ENCODE peak calls at places on chromosomes 5 and 9, in nine cellular contexts. T is heart left ventricle, V is sigmoid colon, R is lower lobe of right lung, F is H9, B is cardiac muscle cell, Z is kidney, J is stomach, U is psoas muscle. D is an unnamed sample.
A peak's percentile ranks its signal among the peaks of the same experiment; 100 is the strongest.

GRCh38 chr5:170737591-170737990 is 45.9 kb upstream of the GABRP start:
- DNase-seq in T (no peak), V (no peak), R (no peak), F (no peak), B (no peak), Z (no peak), J (no peak), U (no peak), D (no peak)

GRCh38 chr5:149941795-149942194 is 2.8 kb downstream of the PDE6A start:
- DNase-seq in T (no peak), V (no peak), R (no peak), F (no peak), B (no peak), Z (no peak), J (no peak), U (no peak), D (no peak)

GRCh38 chr9:131051592-131052517 is 42.9 kb downstream of the LAMC3 start:
- DNase-seq in T (no peak), V (no peak), R (no peak), F (no peak), B (no peak), Z (no peak), J (no peak), U (no peak), D (no peak)

GRCh38 chr5:169121631-169122420 is 179.1 kb downstream of the SLIT3 start:
- DNase-seq in T (no peak), V (no peak), R (no peak), F (no peak), B (peak; percentile 87), Z (no peak), J (no peak), U (no peak), D (no peak)

GRCh38 chr9:93950619-93951601 is 4.2 kb downstream of the BARX1 start:
- DNase-seq in T (no peak), V (no peak), R (no peak), F (peak; percentile 79), B (no peak), Z (no peak), J (peak; percentile 69), U (no peak), D (no peak)

GRCh38 chr9:97670586-97670985 is 26.6 kb downstream of the XPA start:
- DNase-seq in T (no peak), V (no peak), R (no peak), F (no peak), B (no peak), Z (no peak), J (no peak), U (no peak), D (no peak)

GRCh38 chr5:35430381-35431162 is 187.1 kb upstream of the SPEF2 start:
- DNase-seq in T (no peak), V (no peak), R (no peak), F (no peak), B (no peak), Z (no peak), J (no peak), U (no peak), D (peak; percentile 8)

GRCh38 chr5:132493241-132493640 is 2.7 kb upstream of the IRF1 start:
- DNase-seq in T (no peak), V (peak; percentile 48), R (no peak), F (no peak), B (no peak), Z (peak; percentile 10), J (peak; percentile 23), U (no peak), D (no peak)

GRCh38 chr9:14618851-14619250 is 74.4 kb downstream of the ZDHHC21 start:
- DNase-seq in T (no peak), V (no peak), R (no peak), F (no peak), B (no peak), Z (no peak), J (no peak), U (no peak), D (no peak)

GRCh38 chr5:136518174-136518573 is 152.8 kb upstream of the TRPC7 start:
- DNase-seq in T (no peak), V (no peak), R (no peak), F (no peak), B (no peak), Z (no peak), J (no peak), U (no peak), D (no peak)

GRCh38 chr5:1222147-1222546 is 3.0 kb upstream of the SLC6A18 start:
- DNase-seq in T (no peak), V (no peak), R (no peak), F (no peak), B (no peak), Z (no peak), J (no peak), U (no peak), D (no peak)

GRCh38 chr9:125829743-125830142 is 82.6 kb downstream of the PBX3 start:
- DNase-seq in T (no peak), V (no peak), R (no peak), F (no peak), B (peak; percentile 49), Z (peak; percentile 35), J (peak; percentile 35), U (no peak), D (no peak)

GRCh38 chr9:101536938-101537337 is 3.3 kb downstream of the RNF20 start:
- DNase-seq in T (no peak), V (no peak), R (no peak), F (peak; percentile 33), B (peak; percentile 53), Z (no peak), J (no peak), U (no peak), D (peak; percentile 32)

GRCh38 chr5:177132504-177133118 is 962 bp upstream of the NSD1 start:
- DNase-seq in T (no peak), V (peak; percentile 63), R (no peak), F (peak; percentile 79), B (peak; percentile 53), Z (peak; percentile 86), J (no peak), U (peak; percentile 69), D (no peak)

GRCh38 chr5:84032404-84032803 is 311.7 kb upstream of the HAPLN1 start:
- DNase-seq in T (no peak), V (no peak), R (no peak), F (no peak), B (peak; percentile 9), Z (no peak), J (no peak), U (no peak), D (no peak)

GRCh38 chr5:110807174-110807573 is 68.4 kb downstream of the SLC25A46 start:
- DNase-seq in T (peak; percentile 35), V (peak; percentile 71), R (no peak), F (no peak), B (peak; percentile 51), Z (peak; percentile 65), J (no peak), U (peak; percentile 40), D (no peak)

GRCh38 chr9:71285191-71285656 is 163.8 kb upstream of the TRPM3 start:
- DNase-seq in T (no peak), V (no peak), R (no peak), F (peak; percentile 33), B (peak; percentile 75), Z (no peak), J (no peak), U (no peak), D (peak; percentile 54)

GRCh38 chr5:95406426-95407093 is 15.4 kb downstream of the FAM81B start:
- DNase-seq in T (no peak), V (no peak), R (no peak), F (no peak), B (peak; percentile 26), Z (no peak), J (peak; percentile 48), U (no peak), D (no peak)

GRCh38 chr5:103849934-103850333 is 287.3 kb upstream of the NUDT12 start:
- DNase-seq in T (no peak), V (no peak), R (no peak), F (no peak), B (peak; percentile 5), Z (no peak), J (no peak), U (no peak), D (peak; percentile 5)

GRCh38 chr9:133117271-133118178 is 3.5 kb downstream of the RALGDS start:
- DNase-seq in T (peak; percentile 82), V (peak; percentile 86), R (peak; percentile 69), F (no peak), B (peak; percentile 51), Z (peak; percentile 77), J (peak; percentile 86), U (peak; percentile 90), D (no peak)

GRCh38 chr9:133437753-133438531 is 15.8 kb downstream of the ADAMTS13 start:
- DNase-seq in T (no peak), V (no peak), R (no peak), F (peak; percentile 67), B (no peak), Z (peak; percentile 66), J (no peak), U (no peak), D (no peak)

GRCh38 chr9:84513473-84513872 is 156.1 kb upstream of the NTRK2 start:
- DNase-seq in T (no peak), V (no peak), R (no peak), F (no peak), B (no peak), Z (no peak), J (no peak), U (no peak), D (no peak)

GRCh38 chr9:136109351-136110081 is 9.2 kb downstream of the TMEM250 start:
- DNase-seq in T (peak; percentile 95), V (peak; percentile 97), R (peak; percentile 93), F (peak; percentile 90), B (peak; percentile 95), Z (peak; percentile 98), J (peak; percentile 96), U (peak; percentile 96), D (peak; percentile 95)
- TF ChIP-seq CTCF in T (peak; percentile 17), V (no peak), R (no peak), F (no peak), B (peak; percentile 20), Z (peak; percentile 11), J (no peak), U (no peak), D (no peak)

GRCh38 chr9:121887553-121888437 is 205.3 kb downstream of the TTLL11 start:
- DNase-seq in T (peak; percentile 33), V (no peak), R (no peak), F (no peak), B (no peak), Z (no peak), J (no peak), U (no peak), D (no peak)
- H3K27ac ChIP-seq in T (no peak overlapping the region), V (no peak overlapping the region), R (no peak overlapping the region), F (no peak overlapping the region), B (no peak overlapping the region), Z (no peak overlapping the region), J (no peak overlapping the region), U (peak overlapping the region; percentile 9), D (no peak overlapping the region)

GRCh38 chr9:31807574-31808256 is 576.7 kb upstream of the ACO1 start:
- DNase-seq in T (no peak), V (no peak), R (peak; percentile 28), F (peak; percentile 79), B (no peak), Z (peak; percentile 47), J (no peak), U (no peak), D (no peak)
- TF ChIP-seq CTCF in T (no peak), V (no peak), R (no peak), F (peak; percentile 62), B (no peak), Z (no peak), J (no peak), U (no peak), D (no peak)

DNA sequence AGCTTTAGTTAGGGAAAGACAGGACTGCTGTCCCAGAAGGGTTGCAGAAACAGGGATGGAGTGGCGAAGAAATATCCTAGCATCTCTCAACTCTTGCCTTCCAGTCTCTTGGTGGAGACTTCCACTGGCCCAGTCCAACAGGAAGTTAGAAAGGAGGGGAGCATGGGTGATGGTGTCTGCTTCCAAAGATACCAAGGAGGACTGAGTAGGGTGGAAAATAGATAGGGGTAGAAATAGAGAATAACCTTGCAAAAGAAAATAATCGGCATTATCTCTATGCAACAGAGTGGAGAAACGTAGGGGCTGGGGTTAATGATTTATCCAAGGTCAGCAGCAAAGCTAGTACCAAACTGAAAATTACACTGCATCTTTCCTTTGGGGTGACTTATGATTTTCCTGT is 242.3 kb downstream of the PSAT1 start:
- DNase-seq in T (no peak), V (no peak), R (no peak), F (no peak), B (no peak), Z (no peak), J (no peak), U (no peak), D (no peak)
- H3K27ac ChIP-seq in T (no peak overlapping the region), V (no peak overlapping the region), R (no peak overlapping the region), F (no peak overlapping the region), B (no peak overlapping the region), Z (no peak overlapping the region), J (no peak overlapping the region), U (peak overlapping the region; percentile 75), D (no peak overlapping the region)